ENCODE peak calls at places on chromosomes 13 and 19, in five cellular contexts. N, M, P, D and X are unnamed samples.

GRCh38 chr13:39397866-39398265 is 205.1 kb downstream of the LHFPL6 start:
- DNase-seq in N (no peak), M (peak), P (no peak), D (no peak), X (no peak)

GRCh38 chr13:44801990-44802389 is 187.3 kb downstream of the NUFIP1 start:
- DNase-seq in N (no peak), M (peak), P (no peak), D (no peak), X (no peak)

GRCh38 chr19:54133312-54133956 is 4.1 kb upstream of the CNOT3 start:
- DNase-seq in N (peak), M (no peak), P (no peak), D (no peak), X (no peak)

GRCh38 chr13:94020833-94021232 is 458.6 kb downstream of the DCT start:
- DNase-seq in N (no peak), M (peak), P (no peak), D (no peak), X (no peak)

GRCh38 chr19:55528030-55528801 is 8.7 kb downstream of the SBK2 start:
- DNase-seq in N (no peak), M (peak), P (no peak), D (no peak), X (no peak)

GRCh38 chr19:5152013-5152763 is 183.3 kb downstream of the KDM4B start:
- DNase-seq in N (no peak), M (no peak), P (no peak), D (no peak), X (no peak)

GRCh38 chr19:46723471-46723870 is 6.6 kb upstream of the PRKD2 start:
- DNase-seq in N (no peak), M (no peak), P (no peak), D (no peak), X (no peak)

GRCh38 chr19:14091086-14091884 is 734 bp upstream of the SAMD1 start:
- DNase-seq in N (peak), M (peak), P (peak), D (no peak), X (no peak)

GRCh38 chr19:50492303-50493052 is 15.8 kb upstream of the GARIN5A start:
- DNase-seq in N (no peak), M (no peak), P (no peak), D (no peak), X (no peak)